ENCODE peak calls at places on chromosomes 7 and 10, in eight cellular contexts. J is astrocyte of the spinal cord, Q is AG04450, V is MCF 10A, Z is WERI-Rb-1, Y is astrocyte of the cerebellum, N is mucosa of descending colon, S is fibroblast of lung. L is an unnamed sample.

GRCh38 chr7:94449151-94449725 is 54.5 kb downstream of the COL1A2 start:
- DNase-seq in Y (no peak), N (no peak), Q (no peak), V (peak; percentile 47), S (peak; percentile 33), Z (no peak), J (peak; percentile 60), L (peak; percentile 75)

GRCh38 chr7:31000161-31000693 is 36.5 kb downstream of the GHRHR start:
- DNase-seq in Q (no peak), Y (no peak), S (no peak), V (no peak), J (peak; percentile 66), N (no peak), Z (no peak), L (no peak)

GRCh38 chr10:71579668-71580067 is 139.9 kb downstream of the C10orf105 start:
- DNase-seq in Y (no peak), J (no peak), Z (no peak), V (no peak), N (no peak), Q (no peak), S (no peak), L (no peak)

GRCh38 chr10:119713744-119714483 is 11.9 kb upstream of the INPP5F start:
- DNase-seq in N (no peak), S (no peak), Y (no peak), Q (no peak), Z (peak; percentile 50), V (no peak), J (no peak), L (no peak)

GRCh38 chr7:30799206-30799975 is 28.2 kb downstream of the MINDY4 start:
- DNase-seq in Y (peak; percentile 41), S (peak; percentile 91), V (peak; percentile 92), J (peak; percentile 83), Q (peak; percentile 75), N (no peak), Z (no peak), L (peak; percentile 89)

GRCh38 chr7:157499121-157499834 is 162.5 kb downstream of the DNAJB6 start:
- DNase-seq in Q (no peak), Z (no peak), J (no peak), Y (no peak), S (no peak), V (no peak), N (no peak), L (no peak)

GRCh38 chr7:101624246-101625000 is 4.7 kb downstream of the MYL10 start:
- DNase-seq in Z (no peak), Q (no peak), V (no peak), S (no peak), J (no peak), N (no peak), Y (no peak), L (no peak)

GRCh38 chr10:84423729-84424128 is 95.3 kb downstream of the CCSER2 start:
- DNase-seq in S (no peak), V (no peak), N (no peak), Q (no peak), Z (no peak), Y (no peak), J (no peak), L (no peak)

GRCh38 chr10:103663802-103664201 is 170.3 kb downstream of the NEURL1 start:
- DNase-seq in Y (no peak), V (peak; percentile 18), J (no peak), N (no peak), S (no peak), Z (no peak), Q (no peak), L (no peak)

GRCh38 chr7:22639400-22639799 is 87.6 kb upstream of the IL6 start:
- DNase-seq in V (no peak), Q (peak; percentile 78), J (no peak), N (no peak), Z (no peak), Y (no peak), S (peak; percentile 75), L (peak; percentile 70)

GRCh38 chr10:33880291-33880690 is 545.8 kb upstream of the NRP1 start:
- DNase-seq in Q (no peak), S (no peak), Y (no peak), Z (no peak), N (no peak), V (peak; percentile 84), J (no peak), L (peak; percentile 24)

GRCh38 chr7:28748934-28749584 is 209.1 kb downstream of the TRIL start:
- DNase-seq in S (peak; percentile 74), Z (no peak), N (no peak), Q (no peak), J (peak; percentile 36), V (peak; percentile 79), Y (no peak), L (peak; percentile 43)

GRCh38 chr7:30062587-30062986 is 34.4 kb downstream of the PLEKHA8 start:
- DNase-seq in Q (no peak), N (no peak), Z (no peak), V (peak; percentile 57), Y (peak; percentile 28), J (peak; percentile 61), S (peak; percentile 27), L (peak; percentile 69)

GRCh38 chr10:57628592-57629284 is 639.0 kb downstream of the IPMK start:
- DNase-seq in Y (no peak), Q (no peak), V (no peak), S (no peak), Z (no peak), N (no peak), J (no peak), L (no peak)

GRCh38 chr10:97593423-97593822 is 3.9 kb downstream of the C10orf62 start:
- DNase-seq in S (peak; percentile 16), V (no peak), J (no peak), Z (no peak), Q (no peak), Y (no peak), N (no peak), L (peak; percentile 51)

GRCh38 chr7:134438946-134439345 is 20.0 kb downstream of the AKR1B1 start:
- DNase-seq in J (peak; percentile 23), V (no peak), Q (no peak), N (no peak), Z (no peak), S (peak; percentile 37), Y (no peak), L (no peak)

DNA sequence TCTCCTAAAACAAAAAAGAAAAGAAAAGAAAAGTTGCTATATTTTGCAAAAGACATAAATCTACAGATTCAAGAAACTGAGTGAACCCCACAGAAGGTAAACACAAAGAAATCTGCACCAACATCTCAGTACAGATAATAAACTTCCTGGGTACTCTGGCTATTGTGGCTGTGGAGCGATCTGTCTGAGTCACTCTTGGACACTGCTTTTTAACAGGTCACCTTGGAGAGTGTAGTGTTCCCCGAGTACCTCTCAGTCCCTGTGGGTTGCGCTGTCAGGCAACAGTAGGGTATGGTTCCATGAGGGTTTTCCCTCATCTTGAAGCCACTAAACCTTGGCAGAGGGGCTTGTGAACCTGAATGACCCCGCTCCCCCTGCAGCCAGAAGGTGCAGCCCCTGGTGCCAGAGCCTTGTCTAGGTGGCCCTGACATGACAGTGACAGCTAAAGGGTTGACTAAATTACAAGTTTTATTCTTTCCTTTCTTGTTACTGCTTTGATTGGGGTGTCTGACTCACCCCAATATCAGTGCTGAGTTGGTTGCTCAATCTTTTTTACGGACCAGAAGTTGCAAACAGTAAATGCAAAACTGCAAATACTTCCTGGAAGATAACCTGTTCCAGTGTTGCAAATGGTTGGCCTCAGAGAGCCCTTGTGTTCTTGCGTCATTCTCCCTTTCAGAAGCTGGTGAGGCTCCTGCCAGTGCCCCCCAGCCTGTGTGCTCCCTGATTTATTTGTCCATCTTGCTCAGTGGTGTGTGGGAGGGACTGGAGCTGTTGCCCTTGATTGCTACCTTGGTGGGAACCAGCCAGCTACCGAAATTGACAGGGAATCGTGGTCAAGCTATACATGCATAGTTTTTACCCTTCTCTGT is 30.6 kb downstream of the POR start:
- DNase-seq in Y (no peak), N (peak; percentile 36), J (no peak), S (peak; percentile 29), Q (no peak), V (peak; percentile 54), Z (no peak), L (peak; percentile 93)
- TF ChIP-seq CTCF in Y (no peak), N (no peak), J (no peak), S (no peak), Q (no peak), V (no peak), Z (no peak), L (peak; percentile 5)

DNA sequence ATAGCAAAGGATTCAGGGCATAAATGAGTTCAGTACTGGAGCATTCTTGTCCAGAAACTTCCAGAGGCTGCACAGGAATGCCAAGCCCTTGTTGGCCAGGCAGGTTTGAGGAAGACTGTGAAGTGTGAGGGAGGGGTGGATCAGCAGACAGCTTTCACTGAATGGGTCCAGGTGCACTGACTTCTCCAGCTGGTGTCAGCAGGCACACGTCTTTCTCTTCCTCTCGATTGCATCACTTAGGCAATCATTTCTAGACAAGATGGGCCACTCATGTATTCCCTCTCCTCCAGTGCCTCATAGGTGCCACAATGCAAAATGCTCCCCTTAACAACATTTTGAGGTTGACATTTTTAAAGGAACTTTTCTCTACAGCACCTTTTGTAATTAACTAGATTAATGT is 15.6 kb upstream of the PLEKHS1 start:
- DNase-seq in Z (no peak), V (peak; percentile 35), N (no peak), Q (no peak), S (peak; percentile 6), Y (no peak), J (no peak), L (peak; percentile 2)
- TF ChIP-seq CTCF in Z (no peak), V (no peak), N (no peak), Q (no peak), S (no peak), Y (no peak), J (no peak), L (no peak)

DNA sequence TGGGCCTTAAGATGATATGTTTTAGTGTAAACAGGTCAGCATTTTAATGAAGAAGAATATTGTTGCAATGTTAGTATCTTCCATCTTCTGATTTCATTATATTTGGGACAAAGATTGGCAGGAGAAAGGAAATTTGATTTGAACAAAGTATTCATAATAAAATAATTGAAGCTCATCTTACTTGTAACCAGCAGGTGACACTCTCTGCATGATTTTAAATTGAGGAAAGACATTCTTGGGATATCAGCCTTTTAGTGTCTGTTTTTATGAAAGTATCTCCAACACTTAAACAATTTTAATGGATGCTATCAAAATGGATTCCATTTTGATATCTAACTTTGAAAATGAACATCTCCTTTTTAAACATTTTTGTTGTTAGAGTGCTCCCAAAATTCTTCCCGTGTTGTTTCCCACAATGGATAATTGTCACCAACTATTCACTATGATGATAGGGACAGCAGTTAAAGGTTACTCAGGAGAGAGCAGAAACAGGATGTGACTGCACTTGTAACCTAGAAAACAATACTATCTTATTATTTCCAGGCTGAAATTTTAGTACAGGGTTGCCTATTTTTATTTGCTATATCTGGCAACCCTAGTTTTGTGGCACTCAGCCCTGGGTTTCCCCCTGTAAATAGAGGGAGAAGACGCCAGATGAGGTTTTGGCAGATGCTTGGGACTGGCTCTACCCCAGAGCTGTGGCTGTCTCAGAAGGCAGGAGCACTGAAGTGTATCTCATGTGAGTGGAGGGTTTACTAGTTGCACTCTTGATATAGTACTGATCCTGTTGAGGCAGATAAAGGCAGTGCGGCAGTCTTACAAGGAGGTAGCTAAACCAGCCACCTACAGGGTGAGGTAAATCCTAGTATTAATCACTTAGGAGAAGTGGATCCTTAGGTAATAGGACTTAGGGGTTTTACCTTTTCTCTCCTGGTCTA is 31.0 kb upstream of the ABCB4 start:
- DNase-seq in Y (peak; percentile 27), S (peak; percentile 35), Z (peak; percentile 61), Q (peak; percentile 15), N (no peak), J (peak; percentile 15), V (peak; percentile 27), L (peak; percentile 36)
- TF ChIP-seq CTCF in Y (peak; percentile 15), S (peak; percentile 38), Z (no peak), Q (peak; percentile 54), N (no peak), J (peak; percentile 35), V (peak; percentile 60), L (peak; percentile 35)

GRCh38 chr7:71220210-71220695 is 88.3 kb downstream of the GALNT17 start:
- DNase-seq in N (no peak), Z (no peak), V (no peak), Q (no peak), J (no peak), S (no peak), Y (peak; percentile 45), L (no peak)
- TF ChIP-seq CTCF in N (no peak), Z (no peak), V (no peak), Q (no peak), J (no peak), S (no peak), Y (no peak), L (no peak)